ENCODE peak calls at places on chromosomes 6 and 20, in five cellular contexts. One of them, this sample, is unnamed.

GRCh38 chr20:55540013-55540412 is 465.3 kb downstream of the CBLN4 start:
- DNase-seq in tibial artery: no peak
- DNase-seq in fibroblast of the conjunctiva: no peak
- DNase-seq in adipocyte: no peak
- DNase-seq in activated CD4-positive, CD25-positive, alpha-beta regulatory T cell: no peak
- DNase-seq in this sample: no peak

GRCh38 chr6:136552054-136552453 is 1.8 kb upstream of the MAP7 start:
- DNase-seq in activated CD4-positive, CD25-positive, alpha-beta regulatory T cell: no peak
- DNase-seq in tibial artery: no peak
- DNase-seq in adipocyte: no peak
- DNase-seq in fibroblast of the conjunctiva: no peak
- DNase-seq in this sample: no peak

GRCh38 chr6:7566031-7566556 is 23.9 kb upstream of the SNRNP48 start:
- DNase-seq in tibial artery: no peak
- DNase-seq in adipocyte: peak; percentile 47
- DNase-seq in activated CD4-positive, CD25-positive, alpha-beta regulatory T cell: no peak
- DNase-seq in fibroblast of the conjunctiva: no peak
- DNase-seq in this sample: no peak

GRCh38 chr20:11585752-11586352 is 331.8 kb upstream of the BTBD3 start:
- DNase-seq in tibial artery: no peak
- DNase-seq in adipocyte: peak; percentile 45
- DNase-seq in activated CD4-positive, CD25-positive, alpha-beta regulatory T cell: no peak
- DNase-seq in fibroblast of the conjunctiva: no peak
- DNase-seq in this sample: no peak

GRCh38 chr6:98039876-98040605 is 757.0 kb upstream of the MMS22L start:
- DNase-seq in adipocyte: no peak
- DNase-seq in tibial artery: no peak
- DNase-seq in fibroblast of the conjunctiva: no peak
- DNase-seq in activated CD4-positive, CD25-positive, alpha-beta regulatory T cell: no peak
- DNase-seq in this sample: no peak

GRCh38 chr6:144365176-144365710 is 80.1 kb downstream of the UTRN start:
- DNase-seq in activated CD4-positive, CD25-positive, alpha-beta regulatory T cell: no peak
- DNase-seq in tibial artery: no peak
- DNase-seq in adipocyte: no peak
- DNase-seq in fibroblast of the conjunctiva: no peak
- DNase-seq in this sample: no peak

GRCh38 chr20:12700701-12701100 is 308.1 kb upstream of the SPTLC3 start:
- DNase-seq in tibial artery: no peak
- DNase-seq in adipocyte: no peak
- DNase-seq in activated CD4-positive, CD25-positive, alpha-beta regulatory T cell: no peak
- DNase-seq in fibroblast of the conjunctiva: no peak
- DNase-seq in this sample: no peak

GRCh38 chr6:30485236-30485635 is 4.1 kb upstream of the HLA-E start:
- DNase-seq in tibial artery: no peak
- DNase-seq in adipocyte: no peak
- DNase-seq in fibroblast of the conjunctiva: no peak
- DNase-seq in activated CD4-positive, CD25-positive, alpha-beta regulatory T cell: no peak
- DNase-seq in this sample: no peak

GRCh38 chr6:92497281-92497680 is 922.1 kb downstream of the EPHA7 start:
- DNase-seq in fibroblast of the conjunctiva: no peak
- DNase-seq in adipocyte: no peak
- DNase-seq in activated CD4-positive, CD25-positive, alpha-beta regulatory T cell: no peak
- DNase-seq in tibial artery: no peak
- DNase-seq in this sample: no peak

GRCh38 chr20:59678951-59679350 is 74.6 kb downstream of the PHACTR3 start:
- DNase-seq in tibial artery: no peak
- DNase-seq in activated CD4-positive, CD25-positive, alpha-beta regulatory T cell: no peak
- DNase-seq in adipocyte: no peak
- DNase-seq in fibroblast of the conjunctiva: no peak
- DNase-seq in this sample: no peak

GRCh38 chr6:56909115-56909907 is 45.6 kb upstream of the BEND6 start:
- DNase-seq in fibroblast of the conjunctiva: no peak
- DNase-seq in tibial artery: no peak
- DNase-seq in activated CD4-positive, CD25-positive, alpha-beta regulatory T cell: no peak
- DNase-seq in adipocyte: no peak
- DNase-seq in this sample: no peak

GRCh38 chr6:34791842-34792604 is at the start of gene BLTP3A:
- DNase-seq in fibroblast of the conjunctiva: peak; percentile 29
- DNase-seq in activated CD4-positive, CD25-positive, alpha-beta regulatory T cell: peak; percentile 65
- DNase-seq in adipocyte: peak; percentile 90
- DNase-seq in tibial artery: peak; percentile 49
- DNase-seq in this sample: peak; percentile 64

GRCh38 chr20:34368547-34368946 is 5.5 kb downstream of the ITCH start:
- DNase-seq in activated CD4-positive, CD25-positive, alpha-beta regulatory T cell: no peak
- DNase-seq in fibroblast of the conjunctiva: no peak
- DNase-seq in adipocyte: peak; percentile 37
- DNase-seq in tibial artery: no peak
- DNase-seq in this sample: no peak

GRCh38 chr20:51687071-51687470 is 81.1 kb downstream of the ATP9A start:
- DNase-seq in adipocyte: peak; percentile 33
- DNase-seq in fibroblast of the conjunctiva: peak; percentile 20
- DNase-seq in tibial artery: no peak
- DNase-seq in activated CD4-positive, CD25-positive, alpha-beta regulatory T cell: no peak
- DNase-seq in this sample: peak; percentile 53

GRCh38 chr20:2402271-2402980 is 21.7 kb downstream of the TGM6 start:
- DNase-seq in fibroblast of the conjunctiva: peak; percentile 30
- DNase-seq in activated CD4-positive, CD25-positive, alpha-beta regulatory T cell: no peak
- DNase-seq in adipocyte: peak; percentile 62
- DNase-seq in tibial artery: no peak
- DNase-seq in this sample: no peak

GRCh38 chr6:37483917-37484785 is 15.5 kb downstream of the CCDC167 start:
- DNase-seq in adipocyte: peak; percentile 46
- DNase-seq in tibial artery: no peak
- DNase-seq in fibroblast of the conjunctiva: peak; percentile 16
- DNase-seq in activated CD4-positive, CD25-positive, alpha-beta regulatory T cell: peak; percentile 56
- DNase-seq in this sample: no peak

GRCh38 chr6:149218471-149218870 is 99.0 kb upstream of the TAB2 start:
- DNase-seq in adipocyte: no peak
- DNase-seq in activated CD4-positive, CD25-positive, alpha-beta regulatory T cell: no peak
- DNase-seq in tibial artery: no peak
- DNase-seq in fibroblast of the conjunctiva: no peak
- DNase-seq in this sample: no peak

GRCh38 chr6:100879317-100879716 is 1.8 kb downstream of the ASCC3 start:
- DNase-seq in adipocyte: no peak
- DNase-seq in tibial artery: no peak
- DNase-seq in activated CD4-positive, CD25-positive, alpha-beta regulatory T cell: no peak
- DNase-seq in fibroblast of the conjunctiva: no peak
- DNase-seq in this sample: no peak

GRCh38 chr6:133724726-133725125 is 164.2 kb upstream of the TCF21 start:
- DNase-seq in tibial artery: no peak
- DNase-seq in fibroblast of the conjunctiva: no peak
- DNase-seq in adipocyte: peak; percentile 18
- DNase-seq in activated CD4-positive, CD25-positive, alpha-beta regulatory T cell: no peak
- DNase-seq in this sample: no peak

GRCh38 chr6:160972111-160972510 is 19.5 kb upstream of the MAP3K4 start:
- DNase-seq in activated CD4-positive, CD25-positive, alpha-beta regulatory T cell: no peak
- DNase-seq in adipocyte: peak; percentile 80
- DNase-seq in tibial artery: no peak
- DNase-seq in fibroblast of the conjunctiva: peak; percentile 88
- DNase-seq in this sample: no peak

GRCh38 chr20:32087117-32087516 is 22.4 kb upstream of the TM9SF4 start:
- DNase-seq in tibial artery: no peak
- DNase-seq in fibroblast of the conjunctiva: no peak
- DNase-seq in adipocyte: peak; percentile 20
- DNase-seq in activated CD4-positive, CD25-positive, alpha-beta regulatory T cell: no peak
- DNase-seq in this sample: no peak

GRCh38 chr6:49906511-49906910 is 40.2 kb upstream of the CRISP1 start:
- DNase-seq in activated CD4-positive, CD25-positive, alpha-beta regulatory T cell: no peak
- DNase-seq in fibroblast of the conjunctiva: no peak
- DNase-seq in tibial artery: no peak
- DNase-seq in adipocyte: no peak
- DNase-seq in this sample: no peak

GRCh38 chr6:127100510-127101140 is 17.8 kb upstream of the RSPO3 start:
- DNase-seq in adipocyte: peak; percentile 67
- DNase-seq in fibroblast of the conjunctiva: no peak
- DNase-seq in activated CD4-positive, CD25-positive, alpha-beta regulatory T cell: no peak
- DNase-seq in tibial artery: no peak
- DNase-seq in this sample: no peak

GRCh38 chr20:54194724-54195438 is 13.0 kb upstream of the PFDN4 start:
- DNase-seq in fibroblast of the conjunctiva: no peak
- DNase-seq in adipocyte: no peak
- DNase-seq in tibial artery: no peak
- DNase-seq in activated CD4-positive, CD25-positive, alpha-beta regulatory T cell: no peak
- DNase-seq in this sample: no peak

GRCh38 chr20:2631228-2631627 is 21.2 kb upstream of the NOP56 start:
- DNase-seq in activated CD4-positive, CD25-positive, alpha-beta regulatory T cell: no peak
- DNase-seq in adipocyte: peak; percentile 19
- DNase-seq in tibial artery: no peak
- DNase-seq in fibroblast of the conjunctiva: no peak
- DNase-seq in this sample: no peak

GRCh38 chr6:30810813-30811329 is 66.5 kb upstream of the IER3 start:
- DNase-seq in fibroblast of the conjunctiva: no peak
- DNase-seq in activated CD4-positive, CD25-positive, alpha-beta regulatory T cell: no peak
- DNase-seq in adipocyte: no peak
- DNase-seq in tibial artery: no peak
- DNase-seq in this sample: no peak

GRCh38 chr20:44142416-44142815 is 44.6 kb downstream of the JPH2 start:
- DNase-seq in fibroblast of the conjunctiva: no peak
- DNase-seq in activated CD4-positive, CD25-positive, alpha-beta regulatory T cell: no peak
- DNase-seq in tibial artery: no peak
- DNase-seq in adipocyte: peak; percentile 72
- DNase-seq in this sample: no peak

GRCh38 chr6:42315991-42316378 is 98.3 kb upstream of the MRPS10 start:
- DNase-seq in fibroblast of the conjunctiva: peak; percentile 76
- DNase-seq in tibial artery: no peak
- DNase-seq in adipocyte: peak; percentile 94
- DNase-seq in activated CD4-positive, CD25-positive, alpha-beta regulatory T cell: no peak
- DNase-seq in this sample: peak; percentile 93

GRCh38 chr6:140281794-140282193 is 907.3 kb upstream of the CITED2 start:
- DNase-seq in activated CD4-positive, CD25-positive, alpha-beta regulatory T cell: no peak
- DNase-seq in adipocyte: no peak
- DNase-seq in fibroblast of the conjunctiva: no peak
- DNase-seq in tibial artery: no peak
- DNase-seq in this sample: no peak

GRCh38 chr20:16708590-16708989 is 21.2 kb upstream of the SNRPB2 start:
- DNase-seq in tibial artery: no peak
- DNase-seq in activated CD4-positive, CD25-positive, alpha-beta regulatory T cell: no peak
- DNase-seq in adipocyte: no peak
- DNase-seq in fibroblast of the conjunctiva: no peak
- DNase-seq in this sample: no peak

GRCh38 chr20:7161690-7162089 is 394.2 kb downstream of the BMP2 start:
- DNase-seq in activated CD4-positive, CD25-positive, alpha-beta regulatory T cell: no peak
- DNase-seq in tibial artery: no peak
- DNase-seq in adipocyte: no peak
- DNase-seq in fibroblast of the conjunctiva: no peak
- DNase-seq in this sample: no peak

GRCh38 chr6:42988486-42989020 is 4.2 kb downstream of the PPP2R5D start:
- DNase-seq in fibroblast of the conjunctiva: no peak
- DNase-seq in activated CD4-positive, CD25-positive, alpha-beta regulatory T cell: no peak
- DNase-seq in tibial artery: no peak
- DNase-seq in adipocyte: peak; percentile 19
- DNase-seq in this sample: no peak

GRCh38 chr20:46562373-46563169 is 12.1 kb upstream of the OCSTAMP start:
- DNase-seq in activated CD4-positive, CD25-positive, alpha-beta regulatory T cell: no peak
- DNase-seq in adipocyte: peak; percentile 73
- DNase-seq in tibial artery: peak; percentile 85
- DNase-seq in fibroblast of the conjunctiva: peak; percentile 41
- DNase-seq in this sample: peak; percentile 61

GRCh38 chr20:39342463-39342862 is 380.3 kb downstream of the DHX35 start:
- DNase-seq in adipocyte: no peak
- DNase-seq in tibial artery: no peak
- DNase-seq in fibroblast of the conjunctiva: no peak
- DNase-seq in activated CD4-positive, CD25-positive, alpha-beta regulatory T cell: no peak
- DNase-seq in this sample: no peak

GRCh38 chr6:85772641-85773040 is 130.0 kb upstream of the SYNCRIP start:
- DNase-seq in adipocyte: no peak
- DNase-seq in tibial artery: no peak
- DNase-seq in fibroblast of the conjunctiva: no peak
- DNase-seq in activated CD4-positive, CD25-positive, alpha-beta regulatory T cell: no peak
- DNase-seq in this sample: no peak

GRCh38 chr6:43835872-43836419 is 65.9 kb downstream of the VEGFA start:
- DNase-seq in activated CD4-positive, CD25-positive, alpha-beta regulatory T cell: no peak
- DNase-seq in fibroblast of the conjunctiva: no peak
- DNase-seq in tibial artery: no peak
- DNase-seq in adipocyte: no peak
- DNase-seq in this sample: peak; percentile 28

GRCh38 chr6:130138909-130139242 is 83.9 kb downstream of the SAMD3 start:
- DNase-seq in adipocyte: no peak
- DNase-seq in activated CD4-positive, CD25-positive, alpha-beta regulatory T cell: no peak
- DNase-seq in tibial artery: no peak
- DNase-seq in fibroblast of the conjunctiva: no peak
- DNase-seq in this sample: no peak

This sample was measured in CD14-positive monocyte.